ENCODE peak calls at places on chromosomes 13 and 19, in eight cellular contexts. C is RWPE1; K is ovary; E is stimulated activated CD4-positive, alpha-beta T cell treated with anti-CD3 and anti-CD28 coated beads, Interleukin-1b, Interleukin-23, amount 100 ng/mL, for 48 hours; J is thoracic aorta; Z is progenitor cell of endocrine pancreas; Y is stimulated activated CD8-positive, alpha-beta memory T cell treated with anti-CD3 and anti-CD28 coated beads, Interleukin-2, amount 100 ng/mL, for 48 hours; X is EL. F is an unnamed sample.

GRCh38 chr19:9061879-9062278 is 25.0 kb upstream of the OR1M1 start:
- DNase-seq in C (no peak), K (no peak), E (no peak), J (no peak), Z (no peak), Y (no peak), X (peak), F (no peak)

GRCh38 chr19:36081894-36082293 is 27.2 kb downstream of the WDR62 start:
- DNase-seq in C (no peak), K (no peak), E (no peak), J (no peak), Z (no peak), Y (no peak), X (no peak), F (no peak)

GRCh38 chr19:46296722-46297431 is at the start of gene HIF3A:
- DNase-seq in C (no peak), K (peak), E (no peak), J (no peak), Z (peak), Y (no peak), X (peak), F (no peak)

GRCh38 chr19:3459965-3460582 is 20.3 kb downstream of the SMIM24 start:
- DNase-seq in C (no peak), K (no peak), E (no peak), J (no peak), Z (no peak), Y (no peak), X (no peak), F (no peak)

GRCh38 chr19:55160128-55160985 is 2.8 kb upstream of the TNNI3 start:
- DNase-seq in C (peak), K (peak), E (peak), J (peak), Z (peak), Y (peak), X (peak), F (peak)

GRCh38 chr19:45872095-45872919 is 8.2 kb downstream of the FOXA3 start:
- DNase-seq in C (no peak), K (no peak), E (no peak), J (no peak), Z (no peak), Y (no peak), X (no peak), F (no peak)

GRCh38 chr13:100214886-100215285 is 126.0 kb downstream of the PCCA start:
- DNase-seq in C (peak), K (no peak), E (no peak), J (no peak), Z (no peak), Y (no peak), X (peak), F (no peak)

GRCh38 chr13:75418997-75419396 is 63.0 kb downstream of the TBC1D4 start:
- DNase-seq in C (no peak), K (no peak), E (no peak), J (no peak), Z (no peak), Y (no peak), X (no peak), F (no peak)

GRCh38 chr19:6409346-6409745 is 15.3 kb downstream of the KHSRP start:
- DNase-seq in C (no peak), K (no peak), E (no peak), J (no peak), Z (no peak), Y (no peak), X (no peak), F (no peak)

GRCh38 chr13:110445183-110445582 is 116.3 kb downstream of the RAB20 start:
- DNase-seq in C (no peak), K (no peak), E (no peak), J (no peak), Z (no peak), Y (no peak), X (peak), F (no peak)

GRCh38 chr19:37979547-37980082 is 72.6 kb downstream of the SIPA1L3 start:
- DNase-seq in C (peak), K (no peak), E (no peak), J (no peak), Z (no peak), Y (no peak), X (no peak), F (no peak)

GRCh38 chr13:95948646-95949045 is 104.6 kb downstream of the UGGT2 start:
- DNase-seq in C (no peak), K (no peak), E (no peak), J (no peak), Z (no peak), Y (no peak), X (peak), F (no peak)

GRCh38 chr19:41225238-41226052 is 6.4 kb downstream of the AXL start:
- DNase-seq in C (peak), K (peak), E (peak), J (peak), Z (no peak), Y (peak), X (peak), F (peak)

GRCh38 chr13:98571955-98572662 is 4.8 kb downstream of the STK24 start:
- DNase-seq in C (no peak), K (no peak), E (peak), J (no peak), Z (no peak), Y (no peak), X (peak), F (peak)

GRCh38 chr19:58385313-58386165 is 1.5 kb upstream of the RPS5 start:
- DNase-seq in C (no peak), K (no peak), E (peak), J (no peak), Z (no peak), Y (no peak), X (no peak), F (no peak)

GRCh38 chr13:52447815-52448552 is 2.5 kb downstream of the VPS36 start:
- DNase-seq in C (no peak), K (no peak), E (no peak), J (no peak), Z (no peak), Y (no peak), X (peak), F (no peak)

GRCh38 chr19:49326165-49326704 is 1.2 kb upstream of the SLC6A16 start:
- DNase-seq in C (no peak), K (no peak), E (no peak), J (no peak), Z (no peak), Y (no peak), X (no peak), F (no peak)

GRCh38 chr19:900302-901111 is 7.2 kb downstream of the RNU6-9 start:
- DNase-seq in C (peak), K (no peak), E (no peak), J (no peak), Z (no peak), Y (no peak), X (no peak), F (peak)

GRCh38 chr13:43080199-43080598 is 56.8 kb downstream of the DNAJC15 start:
- DNase-seq in C (no peak), K (no peak), E (no peak), J (no peak), Z (no peak), Y (no peak), X (no peak), F (no peak)

GRCh38 chr13:91305652-91306051 is 41.8 kb upstream of the MIR17HG start:
- DNase-seq in C (no peak), K (no peak), E (no peak), J (no peak), Z (no peak), Y (no peak), X (no peak), F (no peak)

GRCh38 chr19:51461723-51462161 is 3.5 kb upstream of the SIGLEC8 start:
- DNase-seq in C (no peak), K (no peak), E (no peak), J (no peak), Z (no peak), Y (no peak), X (no peak), F (no peak)

GRCh38 chr19:3618144-3618810 is 8.3 kb downstream of the CACTIN start:
- DNase-seq in C (peak), K (peak), E (peak), J (no peak), Z (peak), Y (peak), X (peak), F (peak)

GRCh38 chr13:32117696-32118095 is 86.1 kb downstream of the FRY start:
- DNase-seq in C (no peak), K (no peak), E (no peak), J (peak), Z (no peak), Y (no peak), X (no peak), F (peak)

GRCh38 chr13:112448621-112449544 is 72.7 kb downstream of the SPACA7 start:
- DNase-seq in C (no peak), K (no peak), E (no peak), J (no peak), Z (no peak), Y (no peak), X (no peak), F (peak)

GRCh38 chr13:72437458-72437857 is 290.0 kb downstream of the MZT1 start:
- DNase-seq in C (no peak), K (no peak), E (no peak), J (no peak), Z (no peak), Y (no peak), X (peak), F (no peak)

GRCh38 chr19:46018729-46019251 is 4.1 kb downstream of the PGLYRP1 start:
- DNase-seq in C (no peak), K (no peak), E (no peak), J (no peak), Z (no peak), Y (no peak), X (no peak), F (no peak)

GRCh38 chr13:84273163-84273562 is 390.9 kb upstream of the SLITRK1 start:
- DNase-seq in C (no peak), K (no peak), E (no peak), J (no peak), Z (no peak), Y (no peak), X (no peak), F (no peak)

GRCh38 chr19:30065680-30066606 is 123.9 kb downstream of the URI1 start:
- DNase-seq in C (no peak), K (no peak), E (no peak), J (no peak), Z (no peak), Y (no peak), X (no peak), F (no peak)